ENCODE peak calls at places on chromosome 5, in four cellular contexts. X is upper lobe of left lung, C is sigmoid colon, D is SK-N-SH. B is an unnamed sample.

GRCh38 chr5:55629790-55630189 is 82.3 kb downstream of the SLC38A9 start:
- DNase-seq in X (no peak), C (no peak), D (no peak), B (no peak)

GRCh38 chr5:148374693-148375360 is 8.9 kb upstream of the FBXO38 start:
- DNase-seq in X (peak; percentile 74), C (no peak), D (peak; percentile 31), B (no peak)

GRCh38 chr5:89513299-89514044 is 630.5 kb upstream of the MEF2C start:
- DNase-seq in X (peak; percentile 28), C (no peak), D (no peak), B (no peak)

GRCh38 chr5:136033244-136033643 is 4.5 kb downstream of the TGFBI start:
- DNase-seq in X (no peak), C (no peak), D (no peak), B (no peak)

GRCh38 chr5:137796279-137796678 is 42.1 kb upstream of the HNRNPA0 start:
- DNase-seq in X (no peak), C (no peak), D (no peak), B (no peak)

GRCh38 chr5:94125107-94125506 is 383.7 kb upstream of the POU5F2 start:
- DNase-seq in X (no peak), C (no peak), D (no peak), B (no peak)

GRCh38 chr5:78537821-78538220 is 110.8 kb downstream of the LHFPL2 start:
- DNase-seq in X (no peak), C (peak; percentile 70), D (peak; percentile 58), B (no peak)

GRCh38 chr5:54703091-54703490 is 185.5 kb downstream of the SNX18 start:
- DNase-seq in X (no peak), C (peak; percentile 73), D (no peak), B (peak; percentile 71)

GRCh38 chr5:35201291-35201690 is 29.0 kb downstream of the PRLR start:
- DNase-seq in X (no peak), C (no peak), D (no peak), B (no peak)

GRCh38 chr5:131379723-131380122 is 115.9 kb downstream of the CDC42SE2 start:
- DNase-seq in X (peak; percentile 32), C (no peak), D (no peak), B (no peak)

GRCh38 chr5:77006124-77006523 is 24.1 kb upstream of the AGGF1 start:
- DNase-seq in X (no peak), C (no peak), D (no peak), B (no peak)

GRCh38 chr5:91403404-91403803 is 20.3 kb upstream of the ARRDC3 start:
- DNase-seq in X (no peak), C (no peak), D (no peak), B (no peak)

GRCh38 chr5:150066436-150066835 is 19.9 kb downstream of the CSF1R start:
- DNase-seq in X (no peak), C (peak; percentile 37), D (no peak), B (no peak)

GRCh38 chr5:1294839-1295649 is at the start of gene TERT:
- DNase-seq in X (no peak), C (peak; percentile 53), D (peak; percentile 94), B (peak; percentile 57)

GRCh38 chr5:102523541-102524175 is 24.9 kb upstream of the SLCO6A1 start:
- DNase-seq in X (no peak), C (no peak), D (no peak), B (no peak)

GRCh38 chr5:56358046-56358445 is 124.9 kb upstream of the ANKRD55 start:
- DNase-seq in X (no peak), C (no peak), D (no peak), B (no peak)

GRCh38 chr5:56323505-56323904 is 90.4 kb upstream of the ANKRD55 start:
- DNase-seq in X (no peak), C (no peak), D (peak; percentile 34), B (no peak)

GRCh38 chr5:154320690-154321089 is 125.1 kb upstream of the SAP30L start:
- DNase-seq in X (no peak), C (no peak), D (no peak), B (no peak)

GRCh38 chr5:146151970-146152369 is 30.5 kb downstream of the LARS1 start:
- DNase-seq in X (no peak), C (no peak), D (no peak), B (no peak)
- H3K36me3 ChIP-seq in X (peaks cover 34% of the 10 kb centered on the region), C (peaks cover 72% of the 10 kb centered on the region), D (peaks cover 86% of the 10 kb centered on the region), B (peaks cover 94% of the 10 kb centered on the region)

DNA sequence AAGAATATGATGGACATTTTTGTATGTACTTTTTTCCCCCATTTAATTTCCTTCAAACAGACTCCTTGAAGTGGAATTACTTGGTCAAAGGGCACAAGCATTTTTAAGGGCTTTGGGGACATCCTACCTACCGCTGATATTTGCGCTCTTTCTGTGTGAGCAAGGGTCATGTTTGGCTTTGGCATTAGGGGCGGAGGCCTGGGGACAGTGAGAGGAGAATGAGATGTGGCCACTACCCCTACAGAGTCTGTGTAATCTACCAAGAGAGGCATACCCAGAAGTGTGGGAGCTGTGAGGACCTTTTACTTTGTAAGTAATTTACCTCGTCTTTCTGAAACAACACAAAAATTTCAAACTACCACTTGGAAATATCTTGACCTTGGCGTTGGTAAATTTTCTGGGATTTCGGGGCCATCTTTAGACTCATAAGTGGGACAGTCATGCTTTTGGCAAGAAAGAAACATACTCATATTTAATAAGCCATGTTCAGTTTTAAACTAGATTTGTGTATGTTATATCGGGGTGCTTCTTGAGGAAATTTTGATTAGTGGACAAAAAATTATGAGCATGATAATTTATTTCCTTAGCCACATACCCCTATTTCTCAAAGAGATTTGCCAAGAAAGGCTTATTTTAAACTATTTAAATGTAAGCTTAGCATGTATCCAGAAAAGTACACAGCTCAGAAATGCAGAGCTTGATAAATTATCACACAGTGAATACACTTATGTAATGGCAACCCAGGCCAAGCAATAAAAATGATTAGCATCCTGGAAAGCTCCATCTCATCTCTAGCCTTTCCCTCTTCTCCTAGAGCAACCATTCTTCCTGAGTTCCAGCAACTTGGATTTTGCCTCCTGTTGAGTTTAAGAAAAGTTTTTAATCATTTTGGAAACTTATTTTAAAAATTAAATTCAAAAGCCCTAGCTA is 63.6 kb downstream of the ARHGAP26 start:
- DNase-seq in X (no peak), C (no peak), D (no peak), B (no peak)
- TF ChIP-seq EP300 in X (no peak), C (no peak), D (no peak), B (no peak)

DNA sequence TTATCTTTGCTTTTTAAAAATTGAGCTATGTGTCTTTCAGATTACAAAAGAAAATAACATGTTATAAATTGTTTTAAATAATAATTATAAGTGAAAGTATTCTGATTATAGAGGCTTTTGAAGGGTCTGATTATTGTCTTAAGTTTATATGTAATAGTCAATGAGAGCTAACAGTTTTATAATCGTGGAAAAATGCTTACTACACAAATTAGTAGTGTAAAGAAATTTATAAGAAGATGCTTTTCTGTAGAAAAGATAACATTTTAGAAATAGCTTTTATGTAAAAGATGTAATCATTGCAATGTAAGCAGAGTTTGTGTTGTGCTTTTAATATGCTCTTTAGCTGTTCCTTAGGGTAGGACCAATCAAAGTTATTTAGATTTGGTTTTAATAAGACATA is 18.6 kb downstream of the RBM27 start:
- DNase-seq in X (no peak), C (no peak), D (no peak), B (no peak)
- H3K36me3 ChIP-seq in X (no peaks in the 10 kb centered on the region), C (peaks cover 6% of the 10 kb centered on the region), D (peaks cover 50% of the 10 kb centered on the region), B (peaks cover 41% of the 10 kb centered on the region)

GRCh38 chr5:53123702-53124101 is 14.1 kb upstream of the MOCS2 start:
- DNase-seq in X (no peak), C (no peak), D (no peak), B (no peak)

GRCh38 chr5:53120165-53120564 is 10.6 kb upstream of the MOCS2 start:
- DNase-seq in X (no peak), C (no peak), D (no peak), B (no peak)

GRCh38 chr5:53114988-53115387 is 5.4 kb upstream of the MOCS2 start:
- DNase-seq in X (no peak), C (no peak), D (no peak), B (no peak)

GRCh38 chr5:53116597-53116996 is 7.0 kb upstream of the MOCS2 start:
- DNase-seq in X (no peak), C (no peak), D (no peak), B (no peak)

GRCh38 chr5:53118879-53119278 is 9.3 kb upstream of the MOCS2 start:
- DNase-seq in X (no peak), C (no peak), D (no peak), B (no peak)
- TF ChIP-seq EP300 in X (no peak), C (no peak), D (no peak), B (no peak)